ENCODE peak calls at places on chromosomes 11 and 22, in seven cellular contexts. P is Ammon's horn, N is iris pigment epithelial cell, Y is M059J, O is hippocampal formation, L is SHP77 treated with DMSO at 0.1 percent for 48 hours, C is HFFc6. J is an unnamed sample.

GRCh38 chr11:46504817-46505613 is 88.8 kb downstream of the AMBRA1 start:
- DNase-seq in P (no peak), N (peak; percentile 88), Y (peak; percentile 86), O (no peak), L (no peak), C (peak; percentile 59), J (no peak)

GRCh38 chr22:41367039-41367679 is 14.6 kb upstream of the TEF start:
- DNase-seq in P (peak; percentile 99), N (peak; percentile 97), Y (peak; percentile 79), O (peak; percentile 97), L (peak; percentile 97), C (peak; percentile 82), J (peak; percentile 95)

GRCh38 chr11:58893899-58894298 is 45.4 kb upstream of the GLYATL1 start:
- DNase-seq in P (no peak), N (no peak), Y (no peak), O (no peak), L (no peak), C (no peak), J (no peak)

GRCh38 chr22:21960200-21961126 is 7.8 kb upstream of the PPM1F start:
- DNase-seq in P (no peak), N (no peak), Y (no peak), O (no peak), L (no peak), C (no peak), J (no peak)

GRCh38 chr11:9473408-9473807 is 12.6 kb downstream of the ZNF143 start:
- DNase-seq in P (no peak), N (no peak), Y (no peak), O (no peak), L (no peak), C (no peak), J (no peak)

GRCh38 chr11:78265326-78265725 is 76.6 kb downstream of the USP35 start:
- DNase-seq in P (no peak), N (peak; percentile 18), Y (peak; percentile 52), O (no peak), L (no peak), C (no peak), J (no peak)

GRCh38 chr11:120314861-120315260 is 10.2 kb upstream of the TLCD5 start:
- DNase-seq in P (no peak), N (no peak), Y (no peak), O (no peak), L (no peak), C (no peak), J (no peak)

GRCh38 chr11:62555464-62556092 is 9.0 kb upstream of the AHNAK start:
- DNase-seq in P (peak; percentile 54), N (peak; percentile 48), Y (peak; percentile 65), O (no peak), L (no peak), C (no peak), J (peak; percentile 64)

GRCh38 chr11:2482745-2483144 is 37.9 kb downstream of the KCNQ1 start:
- DNase-seq in P (no peak), N (no peak), Y (no peak), O (no peak), L (peak; percentile 21), C (no peak), J (no peak)

GRCh38 chr22:36319595-36320497 is 66.9 kb downstream of the APOL1 start:
- DNase-seq in P (no peak), N (no peak), Y (no peak), O (no peak), L (no peak), C (no peak), J (no peak)

GRCh38 chr22:50326225-50326958 is 420 bp downstream of the DENND6B start:
- DNase-seq in P (no peak), N (no peak), Y (no peak), O (no peak), L (no peak), C (no peak), J (no peak)

GRCh38 chr22:49765091-49765771 is 62.4 kb downstream of the BRD1 start:
- DNase-seq in P (no peak), N (no peak), Y (no peak), O (no peak), L (no peak), C (no peak), J (no peak)

GRCh38 chr11:3178349-3178748 is 13.2 kb upstream of the OSBPL5 start:
- DNase-seq in P (no peak), N (peak; percentile 63), Y (peak; percentile 21), O (no peak), L (no peak), C (peak; percentile 11), J (no peak)

GRCh38 chr11:107545101-107545514 is 20.4 kb downstream of the ALKBH8 start:
- DNase-seq in P (no peak), N (peak; percentile 78), Y (peak; percentile 89), O (no peak), L (no peak), C (peak; percentile 35), J (no peak)

GRCh38 chr22:45994516-45995404 is 17.8 kb upstream of the WNT7B start:
- DNase-seq in P (peak; percentile 83), N (no peak), Y (peak; percentile 69), O (peak; percentile 76), L (peak; percentile 40), C (peak; percentile 58), J (peak; percentile 58)

GRCh38 chr22:46090051-46090591 is 60.2 kb upstream of the PPARA start:
- DNase-seq in P (no peak), N (no peak), Y (peak; percentile 47), O (no peak), L (no peak), C (no peak), J (no peak)

GRCh38 chr11:76169473-76169881 is 36.8 kb downstream of the WNT11 start:
- DNase-seq in P (no peak), N (no peak), Y (peak; percentile 40), O (no peak), L (no peak), C (no peak), J (no peak)